ENCODE peak calls at places on chromosomes 3 and 15, in five cellular contexts. O is NCI-H774, W is upper lobe of right lung, Q is glomerular endothelial cell, X is cardiac septum. E is an unnamed sample.

GRCh38 chr15:56736308-56736707 is 3.0 kb upstream of the ZNF280D start:
- DNase-seq in X (no peak), O (no peak), Q (peak; percentile 82), W (no peak), E (no peak)

GRCh38 chr15:31046759-31047359 is 54.7 kb downstream of the TRPM1 start:
- DNase-seq in W (no peak), O (no peak), X (no peak), Q (no peak), E (no peak)

GRCh38 chr15:69531302-69532027 is 78.8 kb downstream of the RPLP1 start:
- DNase-seq in Q (no peak), O (no peak), X (no peak), W (no peak), E (no peak)

GRCh38 chr3:43764012-43764411 is 73.3 kb downstream of the ABHD5 start:
- DNase-seq in Q (no peak), O (no peak), W (no peak), X (no peak), E (no peak)

GRCh38 chr3:126127452-126127851 is 43.5 kb upstream of the SLC41A3 start:
- DNase-seq in X (peak; percentile 67), W (peak; percentile 33), O (no peak), Q (no peak), E (no peak)

GRCh38 chr15:66167854-66168253 is 85.7 kb downstream of the MEGF11 start:
- DNase-seq in X (no peak), W (no peak), Q (no peak), O (no peak), E (no peak)

GRCh38 chr3:29972594-29972993 is 633.8 kb upstream of the TGFBR2 start:
- DNase-seq in Q (no peak), X (no peak), W (no peak), O (no peak), E (no peak)

GRCh38 chr3:130260821-130261402 is 84.6 kb upstream of the COL6A5 start:
- DNase-seq in O (no peak), Q (no peak), W (no peak), X (no peak), E (no peak)

GRCh38 chr15:70023064-70023768 is 74.5 kb downstream of the TLE3 start:
- DNase-seq in W (no peak), O (no peak), Q (no peak), X (peak; percentile 72), E (no peak)

GRCh38 chr3:108017587-108017986 is 73.2 kb downstream of the CD47 start:
- DNase-seq in Q (no peak), W (no peak), O (no peak), X (no peak), E (no peak)

GRCh38 chr3:78726545-78726944 is 1041.3 kb downstream of the ROBO1 start:
- DNase-seq in O (no peak), W (no peak), X (no peak), Q (no peak), E (no peak)

GRCh38 chr3:78690806-78691205 is 1077.0 kb downstream of the ROBO1 start:
- DNase-seq in O (no peak), W (no peak), Q (no peak), X (no peak), E (no peak)

GRCh38 chr3:132038198-132038825 is 3.5 kb upstream of the CPNE4 start:
- DNase-seq in Q (no peak), W (no peak), X (no peak), O (no peak), E (no peak)

GRCh38 chr15:59165726-59166125 is 40.9 kb upstream of the LDHAL6B start:
- DNase-seq in Q (no peak), O (peak; percentile 4), X (no peak), W (peak; percentile 27), E (no peak)

GRCh38 chr3:168249539-168250414 is 154.1 kb upstream of the GOLIM4 start:
- DNase-seq in W (peak; percentile 90), O (peak; percentile 87), Q (no peak), X (peak; percentile 79), E (no peak)

GRCh38 chr3:49377483-49377882 is 19.3 kb upstream of the GPX1 start:
- DNase-seq in W (no peak), O (no peak), Q (no peak), X (no peak), E (no peak)

GRCh38 chr15:39318231-39318630 is 262.6 kb upstream of the THBS1 start:
- DNase-seq in Q (no peak), X (no peak), O (no peak), W (no peak), E (no peak)

GRCh38 chr3:46981932-46982471 is 2.5 kb downstream of the NBEAL2 start:
- DNase-seq in Q (no peak), X (peak; percentile 84), O (no peak), W (peak; percentile 78), E (no peak)

E was measured in effector CD8-positive, alpha-beta T cell.